ENCODE peak calls at places on chromosomes 3 and 15, in six cellular contexts. B is endodermal cell, W is RWPE2, L is tibial artery, N is astrocyte, A is uterus. F is an unnamed sample.

GRCh38 chr3:38543602-38544001 is 47.5 kb downstream of the EXOG start:
- DNase-seq in B (no peak), W (no peak), A (no peak), N (no peak), L (no peak), F (peak; percentile 31)

GRCh38 chr3:193874997-193875593 is 260.9 kb upstream of the HES1 start:
- DNase-seq in W (no peak), A (no peak), N (no peak), B (no peak), L (no peak), F (no peak)

GRCh38 chr3:197298858-197299854 is 744 bp upstream of the DLG1 start:
- DNase-seq in W (peak; percentile 81), A (peak; percentile 21), B (peak; percentile 87), N (no peak), L (peak; percentile 25), F (no peak)

GRCh38 chr3:7209098-7209497 is 348.2 kb downstream of the GRM7 start:
- DNase-seq in W (no peak), L (no peak), N (no peak), B (no peak), A (no peak), F (no peak)

GRCh38 chr3:184186184-184186901 is at the start of gene ABCF3:
- DNase-seq in W (no peak), N (peak; percentile 40), L (no peak), A (peak; percentile 49), B (no peak), F (no peak)

GRCh38 chr3:105752791-105753415 is 115.9 kb downstream of the CBLB start:
- DNase-seq in A (no peak), B (no peak), W (no peak), L (no peak), N (peak; percentile 65), F (no peak)

GRCh38 chr3:111315911-111316310 is 226.1 kb upstream of the CD96 start:
- DNase-seq in W (no peak), N (peak; percentile 78), L (no peak), A (no peak), B (no peak), F (no peak)

GRCh38 chr3:115475178-115476041 is 147.9 kb upstream of the GAP43 start:
- DNase-seq in B (no peak), A (no peak), L (no peak), W (no peak), N (no peak), F (no peak)

GRCh38 chr3:149813367-149814281 is 609 bp downstream of the RNF13 start:
- DNase-seq in A (no peak), B (peak; percentile 71), N (peak; percentile 39), L (peak; percentile 24), W (peak; percentile 27), F (peak; percentile 75)

GRCh38 chr15:28120359-28120640 is 21.2 kb upstream of the OCA2 start:
- DNase-seq in A (no peak), B (no peak), N (no peak), L (no peak), W (peak; percentile 0), F (no peak)

GRCh38 chr3:116920836-116921596 is 211.4 kb downstream of the TUSC7 start:
- DNase-seq in N (no peak), W (no peak), L (no peak), B (no peak), A (no peak), F (no peak)

GRCh38 chr3:131402391-131403039 is 20.9 kb downstream of the NUDT16 start:
- DNase-seq in B (no peak), W (no peak), N (peak; percentile 83), A (no peak), L (no peak), F (no peak)

GRCh38 chr3:42507751-42508335 is 5.4 kb downstream of the VIPR1 start:
- DNase-seq in W (peak; percentile 28), N (no peak), L (peak; percentile 12), A (no peak), B (peak; percentile 30), F (peak; percentile 53)

GRCh38 chr3:9508781-9509180 is 44.8 kb downstream of the LHFPL4 start:
- DNase-seq in N (no peak), L (no peak), A (no peak), B (peak; percentile 75), W (no peak), F (no peak)

GRCh38 chr15:49827311-49827710 is 206.5 kb downstream of the DTWD1 start:
- DNase-seq in A (peak; percentile 59), N (no peak), W (no peak), L (no peak), B (no peak), F (no peak)

GRCh38 chr3:98814799-98815450 is 51.8 kb downstream of the ST3GAL6 start:
- DNase-seq in W (no peak), A (no peak), N (peak; percentile 74), L (no peak), B (no peak), F (no peak)

GRCh38 chr3:86969500-86970189 is 21.3 kb downstream of the VGLL3 start:
- DNase-seq in L (no peak), B (peak; percentile 82), A (peak; percentile 34), W (no peak), N (no peak), F (no peak)

GRCh38 chr3:68866157-68866556 is 66.2 kb downstream of the TAFA4 start:
- DNase-seq in B (no peak), N (no peak), W (no peak), L (no peak), A (no peak), F (no peak)

DNA sequence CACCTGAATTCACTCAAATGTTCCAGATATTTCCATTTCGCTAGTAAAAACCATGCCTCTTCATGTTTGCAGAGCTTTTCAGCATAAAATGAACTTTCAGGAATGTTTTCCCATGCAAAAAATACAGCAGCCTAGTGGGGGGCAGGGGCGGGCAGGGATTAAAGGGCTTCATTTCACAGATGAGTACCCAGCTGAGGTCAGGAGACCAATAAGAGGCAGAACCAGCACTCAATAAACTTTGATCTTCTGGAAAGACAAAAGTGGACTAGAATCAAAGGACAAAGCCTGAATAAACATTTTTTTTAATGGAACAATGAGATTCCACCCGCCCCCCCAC is 8.0 kb downstream of the KLHL25 start:
- DNase-seq in W (no peak), B (no peak), N (no peak), L (no peak), A (no peak), F (no peak)
- H3K4me3 ChIP-seq in W (no peak overlapping the region), B (no peak overlapping the region), N (no peak overlapping the region), L (no peak overlapping the region), A (no peak overlapping the region), F (no peak overlapping the region)

DNA sequence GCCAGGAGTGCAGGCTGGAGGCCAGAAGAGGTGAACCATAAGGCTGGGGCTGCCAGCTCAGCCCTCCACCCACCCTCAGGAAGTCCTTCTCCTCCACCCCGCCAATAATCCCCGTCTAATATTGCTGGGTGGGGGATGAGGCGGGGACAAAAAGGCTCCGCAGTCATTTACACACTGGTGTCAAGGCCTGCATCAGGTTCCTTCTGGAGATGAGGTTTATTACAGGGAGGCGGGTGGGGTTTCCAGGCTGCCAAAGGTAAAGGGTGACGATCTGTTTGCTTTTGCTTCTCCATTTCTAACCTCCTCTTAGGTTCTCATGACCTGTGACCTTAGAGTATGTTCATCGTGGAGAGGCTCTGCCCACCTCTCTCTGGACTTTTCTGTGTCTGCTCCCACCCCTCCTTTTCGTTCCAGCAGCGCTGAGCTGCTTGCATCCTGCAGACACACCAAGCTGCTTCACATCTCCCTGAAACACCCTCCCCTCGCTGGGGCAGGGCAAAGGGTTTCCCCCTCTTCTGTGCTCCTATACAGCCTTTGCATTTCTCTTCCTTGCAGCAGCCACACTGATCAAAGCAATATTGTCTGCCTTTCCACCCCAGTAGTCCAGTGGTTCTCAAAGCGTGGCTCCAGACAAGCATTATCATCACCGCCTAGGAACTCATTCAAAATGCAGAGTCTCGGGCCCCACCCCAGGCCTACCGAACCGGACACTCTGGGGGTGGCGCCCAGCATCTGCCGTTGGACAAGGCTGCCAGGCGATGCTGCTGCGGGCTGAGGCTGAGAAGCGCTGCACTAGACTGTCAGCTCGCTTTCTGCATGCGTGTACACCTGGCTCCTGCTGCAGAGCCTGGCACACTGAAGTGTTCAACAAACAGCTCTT is 26.6 kb downstream of the CA12 start:
- DNase-seq in N (no peak), W (peak; percentile 50), A (no peak), B (no peak), L (no peak), F (no peak)
- H3K27ac ChIP-seq in N (no peak overlapping the region), W (no peak overlapping the region), A (no peak overlapping the region), B (no peak overlapping the region), L (no peak overlapping the region), F (no peak overlapping the region)

GRCh38 chr15:70097337-70098169 is at the start of gene TLE3:
- DNase-seq in W (peak; percentile 100), N (peak; percentile 96), A (peak; percentile 99), B (peak; percentile 99), L (peak; percentile 100), F (peak; percentile 100)
- TF ChIP-seq CTCF in W (peak; percentile 71), N (no peak), A (peak; percentile 18), B (peak; percentile 62), L (peak; percentile 46), F (no peak)

GRCh38 chr3:143122608-143123352 is 3.2 kb downstream of the CHST2 start:
- DNase-seq in A (no peak), B (no peak), N (no peak), L (no peak), W (no peak), F (no peak)

GRCh38 chr3:143121240-143122088 is 1.9 kb downstream of the CHST2 start:
- DNase-seq in A (peak; percentile 25), L (no peak), W (peak; percentile 60), B (peak; percentile 90), N (no peak), F (no peak)

GRCh38 chr3:143122089-143122430 is 2.5 kb downstream of the CHST2 start:
- DNase-seq in A (no peak), B (peak; percentile 55), W (no peak), L (no peak), N (no peak), F (no peak)

GRCh38 chr3:143124683-143125520 is 5.3 kb downstream of the CHST2 start:
- DNase-seq in A (no peak), B (no peak), N (no peak), L (no peak), W (no peak), F (no peak)

GRCh38 chr3:143123353-143123974 is 3.9 kb downstream of the CHST2 start:
- DNase-seq in N (no peak), B (no peak), W (no peak), L (no peak), A (no peak), F (no peak)
- H3K4me3 ChIP-seq in N (no peak overlapping the region), B (no peak overlapping the region), W (no peak overlapping the region), L (no peak overlapping the region), A (no peak overlapping the region), F (no peak overlapping the region)

DNA sequence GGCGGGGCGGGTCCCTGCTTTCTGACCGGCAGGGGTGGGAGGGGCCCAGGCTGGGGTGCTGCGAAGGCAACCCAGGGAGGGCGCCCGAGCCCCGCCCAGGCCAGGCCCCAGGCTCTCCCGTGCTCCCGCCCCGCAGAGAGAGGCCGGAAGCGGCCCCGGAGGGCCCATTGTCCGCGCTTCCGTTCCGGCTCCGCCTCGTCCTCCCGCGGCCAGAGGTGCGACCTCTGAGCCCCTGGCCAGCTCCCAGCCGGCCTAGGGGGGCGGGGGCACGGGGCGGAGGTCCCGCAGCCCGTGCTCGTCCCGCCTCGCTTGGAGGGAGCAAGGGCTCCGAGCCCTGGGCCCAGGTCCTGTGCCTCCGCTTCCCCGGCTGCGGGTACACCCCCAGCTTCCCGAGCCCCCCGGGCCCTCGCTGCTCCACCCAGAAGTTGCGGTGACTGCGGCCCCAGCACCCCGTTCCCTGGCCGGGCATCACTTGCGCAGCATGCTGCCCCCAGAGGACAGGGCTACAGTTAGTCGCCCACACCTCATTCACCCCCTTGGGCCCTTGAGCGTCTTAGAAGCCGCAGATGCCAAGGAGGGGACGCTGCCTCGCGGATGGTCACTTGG is 20.4 kb upstream of the PLXND1 start:
- DNase-seq in B (peak; percentile 96), A (peak; percentile 91), N (peak; percentile 59), W (peak; percentile 95), L (peak; percentile 92), F (peak; percentile 94)
- H3K27ac ChIP-seq in B (peak overlapping the region; percentile 71), A (peak overlapping the region; percentile 91), N (peak overlapping the region; percentile 84), W (peak overlapping the region; percentile 92), L (peak overlapping the region; percentile 96), F (peak overlapping the region; percentile 99)